ENCODE peak calls at places on chromosome 19, in four cellular contexts. H is K562, C is HL-60, M is GM12878. T is an unnamed sample.

GRCh38 chr19:16382775-16383543 is 58.3 kb downstream of the KLF2 start:
- DNase-seq in M (no peak), H (peak; percentile 77), C (peak; percentile 52), T (peak; percentile 77)

GRCh38 chr19:8052464-8052859 is at the start of gene CCL25:
- DNase-seq in M (no peak), H (no peak), C (no peak), T (no peak)

GRCh38 chr19:8304841-8305621 is 3.1 kb downstream of the CD320 start:
- DNase-seq in C (no peak), M (no peak), H (peak; percentile 93), T (no peak)

GRCh38 chr19:2129022-2129421 is 22.3 kb downstream of the AP3D1 start:
- DNase-seq in C (no peak), M (no peak), H (no peak), T (no peak)

GRCh38 chr19:58568731-58569130 is 4.4 kb downstream of the MZF1 start:
- DNase-seq in M (no peak), C (no peak), H (no peak), T (no peak)

GRCh38 chr19:16594131-16594586 is 21.9 kb upstream of the SLC35E1 start:
- DNase-seq in M (no peak), H (no peak), C (no peak), T (no peak)

GRCh38 chr19:48466571-48467325 is 2.4 kb upstream of the CYTH2 start:
- DNase-seq in M (no peak), H (no peak), C (no peak), T (no peak)

GRCh38 chr19:18520848-18521691 is 800 bp downstream of the ELL start:
- DNase-seq in M (no peak), C (no peak), H (peak; percentile 52), T (no peak)

GRCh38 chr19:58356971-58357797 is 3.9 kb upstream of the A1BG start:
- DNase-seq in H (no peak), M (no peak), C (no peak), T (no peak)

GRCh38 chr19:38739440-38740251 is 4.6 kb downstream of the CAPN12 start:
- DNase-seq in H (no peak), C (no peak), M (no peak), T (no peak)

GRCh38 chr19:29837448-29837961 is 25.7 kb downstream of the CCNE1 start:
- DNase-seq in H (no peak), M (peak; percentile 84), C (no peak), T (peak; percentile 49)

GRCh38 chr19:19405919-19406877 is 723 bp downstream of the GATAD2A start:
- DNase-seq in M (no peak), C (peak; percentile 43), H (peak; percentile 67), T (no peak)

GRCh38 chr19:16605115-16605514 is 22.9 kb downstream of the MED26 start:
- DNase-seq in C (no peak), H (no peak), M (no peak), T (no peak)

GRCh38 chr19:17136026-17136425 is 60.4 kb downstream of the MYO9B start:
- DNase-seq in M (no peak), C (no peak), H (no peak), T (no peak)

GRCh38 chr19:41515054-41515652 is 60.8 kb upstream of the CEACAM21 start:
- DNase-seq in M (no peak), C (no peak), H (no peak), T (no peak)

GRCh38 chr19:20928371-20928770 is 5.3 kb downstream of the ZNF85 start:
- DNase-seq in C (no peak), H (no peak), M (no peak), T (no peak)

GRCh38 chr19:12293771-12294307 is 844 bp downstream of the ZNF44 start:
- DNase-seq in H (peak; percentile 30), M (peak; percentile 51), C (peak; percentile 23), T (peak; percentile 47)

DNA sequence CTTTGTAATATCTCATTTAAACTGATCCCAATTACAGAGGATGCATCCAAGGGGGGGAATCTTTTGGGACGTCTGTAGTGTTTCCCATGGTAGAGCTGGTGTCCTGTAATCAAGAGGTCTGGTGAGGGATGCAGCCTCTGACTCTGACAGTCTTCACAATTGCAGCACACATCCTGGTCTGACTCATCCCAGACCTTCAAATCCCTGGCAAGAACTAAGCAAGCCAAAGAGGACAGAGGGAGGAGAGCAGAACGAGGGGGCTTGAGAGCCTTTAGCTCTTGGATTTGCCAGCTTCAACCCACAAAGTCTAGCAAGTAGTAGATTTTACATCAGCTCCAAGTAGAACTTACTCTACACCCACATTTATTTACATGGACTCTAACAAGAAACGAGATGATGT is 17.3 kb upstream of the FCGBP start:
- DNase-seq in C (no peak), M (no peak), H (no peak), T (no peak)
- TF ChIP-seq SPI1 in C (no peak), M (no peak), H (no peak), T (no peak)

GRCh38 chr19:49616532-49616931 is 23.4 kb downstream of the RRAS start:
- DNase-seq in C (no peak), H (no peak), M (no peak), T (no peak)

GRCh38 chr19:49613374-49613773 is 22.4 kb downstream of the PRR12 start:
- DNase-seq in M (no peak), C (no peak), H (no peak), T (no peak)

GRCh38 chr19:49615861-49616260 is 24.1 kb downstream of the RRAS start:
- DNase-seq in C (no peak), H (no peak), M (no peak), T (no peak)

GRCh38 chr19:49616945-49617344 is 23.0 kb downstream of the RRAS start:
- DNase-seq in C (no peak), H (no peak), M (no peak), T (no peak)

GRCh38 chr19:49614096-49614857 is 23.3 kb downstream of the PRR12 start:
- DNase-seq in C (no peak), M (no peak), H (no peak), T (no peak)
- TF ChIP-seq SPI1 in C (no peak), M (no peak), H (no peak), T (no peak)

DNA sequence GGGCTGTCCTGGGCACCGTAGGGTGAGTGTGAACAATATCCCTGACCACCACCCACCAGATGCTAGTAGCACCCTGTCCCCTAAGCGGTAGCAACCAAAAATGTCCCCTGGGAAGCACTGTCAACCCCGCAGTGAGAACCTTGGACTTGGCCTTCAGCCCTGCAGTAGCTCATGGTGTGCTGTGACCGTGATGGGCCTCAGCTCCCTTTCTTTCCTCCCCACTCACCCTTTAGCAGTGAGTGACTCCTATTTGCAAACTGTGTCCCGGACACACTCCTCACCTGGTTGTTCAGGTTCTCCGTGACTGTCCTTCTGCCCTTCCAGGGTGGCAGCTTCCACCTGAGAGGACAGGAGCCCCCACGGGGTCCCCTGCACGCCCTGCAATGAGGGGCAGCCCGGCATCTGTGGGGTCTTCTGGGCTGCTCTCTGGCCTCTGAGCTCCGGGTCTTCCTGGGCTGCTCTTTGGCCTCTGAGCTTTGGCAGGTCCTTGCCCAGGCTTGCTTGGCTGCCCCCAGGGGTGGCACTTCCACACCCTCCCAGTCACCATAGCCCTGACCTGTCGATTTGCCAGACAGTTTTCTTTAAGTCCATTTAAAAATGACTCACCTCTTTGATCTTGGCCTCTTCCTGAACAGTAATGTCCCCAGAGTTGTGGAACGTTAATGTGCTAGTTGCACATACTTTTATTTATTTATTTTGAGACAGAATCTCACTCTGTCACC is 3.8 kb downstream of the KDM4B start:
- DNase-seq in C (no peak), H (no peak), M (no peak), T (no peak)
- TF ChIP-seq SPI1 in C (no peak), H (no peak), M (no peak), T (no peak)

DNA sequence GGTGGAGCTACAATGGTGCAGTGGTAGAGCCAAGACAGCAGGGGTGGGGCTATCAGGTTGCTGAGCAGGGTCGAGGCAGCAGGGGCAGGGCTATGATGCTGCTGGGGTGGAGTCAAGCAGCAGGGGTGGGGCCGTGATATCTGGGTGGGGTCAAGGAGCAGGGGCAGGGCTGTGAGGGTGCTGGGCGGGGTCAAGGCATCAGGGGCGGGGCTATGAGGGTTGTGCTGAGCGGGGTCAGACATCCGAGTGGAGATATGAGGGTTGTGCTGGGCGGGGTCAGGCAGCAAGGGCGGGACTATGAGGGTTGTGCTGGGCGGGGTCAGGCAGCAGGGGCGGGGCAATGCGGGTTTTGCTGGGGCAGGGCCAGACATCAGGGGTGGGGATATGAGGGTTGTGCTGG is 14.7 kb downstream of the HCN2 start:
- DNase-seq in C (no peak), H (peak; percentile 85), M (no peak), T (peak; percentile 66)
- TF ChIP-seq SPI1 in C (no peak), H (no peak), M (no peak), T (no peak)

DNA sequence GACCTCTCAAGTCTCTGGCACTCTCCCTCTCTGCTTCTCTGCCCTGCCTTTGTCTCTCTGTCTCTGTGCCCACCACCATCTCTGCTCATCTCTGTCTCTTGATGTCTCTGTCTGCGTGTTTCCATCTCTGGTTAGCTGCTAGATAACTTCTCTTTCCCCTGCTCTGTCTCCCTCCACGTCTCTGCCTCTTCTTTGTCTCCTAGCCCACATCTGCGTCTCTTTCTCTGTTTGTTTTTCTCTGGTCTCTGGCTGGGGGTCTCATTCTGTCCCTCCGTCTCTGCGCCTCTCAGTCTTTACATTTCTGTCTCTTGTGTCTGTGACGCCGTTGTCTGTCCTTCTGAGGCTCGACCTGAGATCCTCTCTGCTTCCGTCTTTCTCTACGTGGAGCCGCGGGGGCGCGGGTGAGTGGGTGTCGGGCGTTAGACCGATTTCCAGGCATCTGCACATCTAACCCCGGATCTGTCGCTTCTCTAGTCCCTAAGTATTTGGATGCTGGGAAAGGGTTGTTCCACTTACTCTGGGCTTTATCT is 386 bp downstream of the GIPR start:
- DNase-seq in H (no peak), M (no peak), C (no peak), T (no peak)
- TF ChIP-seq SPI1 in H (no peak), M (no peak), C (no peak), T (no peak)

DNA sequence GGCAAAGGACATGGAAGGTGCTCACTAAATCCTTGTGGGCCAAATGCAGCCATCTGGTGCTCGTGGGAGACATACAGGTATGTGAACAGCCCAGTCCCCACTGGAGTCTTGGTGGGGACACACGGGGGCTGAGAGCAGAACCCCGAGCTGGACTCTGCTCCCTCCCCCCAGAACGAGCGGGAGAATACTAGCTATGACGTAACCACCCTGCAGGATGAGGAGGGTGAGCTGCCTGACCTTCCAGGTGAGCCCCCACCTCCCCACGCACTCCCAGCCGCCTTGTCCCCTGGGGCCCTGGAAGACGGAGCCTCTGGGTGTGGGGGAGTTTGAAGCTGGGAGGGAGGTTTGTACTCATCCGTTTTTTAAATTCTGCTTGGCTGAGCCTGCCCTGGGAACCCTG is 13.5 kb upstream of the EBI3 start:
- DNase-seq in M (no peak), C (no peak), H (no peak), T (no peak)
- TF ChIP-seq SPI1 in M (no peak), C (no peak), H (no peak), T (no peak)

DNA sequence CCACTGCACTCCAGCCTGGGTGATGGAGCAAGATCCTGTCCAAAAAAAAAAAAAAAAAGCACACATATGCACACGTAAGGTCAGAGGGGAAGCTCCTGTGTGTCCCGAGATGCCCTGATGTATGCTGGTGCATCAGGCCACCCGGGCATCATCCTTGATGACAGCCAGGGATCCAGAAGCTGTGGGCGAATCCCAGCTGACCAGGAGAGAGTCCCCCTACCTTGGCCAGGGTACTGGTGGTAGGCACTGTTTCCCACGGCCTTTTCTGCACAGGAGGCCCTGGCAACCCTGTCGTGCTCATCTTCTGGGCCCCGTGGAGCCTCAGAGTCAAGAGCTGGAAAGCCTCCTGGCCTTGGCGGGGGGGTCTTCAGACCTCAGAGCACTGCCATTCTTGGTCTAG is 14.0 kb downstream of the MYDGF start:
- DNase-seq in M (no peak), H (no peak), C (no peak), T (no peak)
- TF ChIP-seq SPI1 in M (no peak), H (no peak), C (no peak), T (no peak)

T was measured in GM12891.